ENCODE peak calls at places on chromosomes 2 and 18, in nine cellular contexts. I is KBM-7; K is activated T-cell treated with anti-CD3 and anti-CD28 coated beads, Interleukin-2, amount 50 U/mL, for 72 hours; T is activated naive CD4-positive, alpha-beta T cell treated with Interleukin-2 at 50 U/mL for 16 hours; V is tibial artery; B is BE2C; A is heart right ventricle; P is Peyer's patch; L is globus pallidus. Q is an unnamed sample.

GRCh38 chr2:134988994-134989605 is 58.1 kb downstream of the MAP3K19 start:
- DNase-seq in V (no peak), L (peak; percentile 16), A (no peak), B (no peak), I (peak; percentile 43), T (no peak), P (no peak), K (no peak), Q (no peak)

GRCh38 chr2:132795220-132795619 is 125.2 kb upstream of the LYPD1 start:
- DNase-seq in T (no peak), B (no peak), I (no peak), V (no peak), A (no peak), K (no peak), L (no peak), P (no peak), Q (no peak)

GRCh38 chr18:49613141-49613641 is 51.3 kb downstream of the LIPG start:
- DNase-seq in A (no peak), V (no peak), I (no peak), P (no peak), L (peak; percentile 29), B (no peak), K (no peak), T (no peak), Q (peak; percentile 82)

GRCh38 chr2:233707979-233708644 is 4.6 kb upstream of the UGT1A5 start:
- DNase-seq in V (no peak), A (no peak), B (no peak), T (no peak), L (no peak), I (no peak), K (no peak), P (no peak), Q (no peak)

GRCh38 chr2:148582679-148583511 is 61.7 kb upstream of the EPC2 start:
- DNase-seq in B (no peak), L (no peak), I (no peak), P (no peak), A (no peak), V (no peak), T (no peak), K (no peak), Q (no peak)

GRCh38 chr2:98134138-98134537 is 47.2 kb downstream of the VWA3B start:
- DNase-seq in K (peak; percentile 74), L (no peak), P (peak; percentile 69), B (no peak), A (peak; percentile 24), V (no peak), I (peak; percentile 82), T (peak; percentile 27), Q (no peak)

GRCh38 chr18:57437782-57438668 is 2.9 kb downstream of the ONECUT2 start:
- DNase-seq in K (peak; percentile 81), A (no peak), V (no peak), I (peak; percentile 91), P (no peak), B (peak; percentile 88), L (peak; percentile 70), T (peak; percentile 37), Q (no peak)

GRCh38 chr2:199015072-199015471 is 442.7 kb downstream of the SATB2 start:
- DNase-seq in A (no peak), L (no peak), V (no peak), B (no peak), T (no peak), I (no peak), K (no peak), P (no peak), Q (no peak)

GRCh38 chr2:216142540-216142939 is 33.4 kb downstream of the XRCC5 start:
- DNase-seq in K (peak; percentile 21), T (no peak), A (no peak), P (no peak), I (no peak), B (no peak), V (no peak), L (no peak), Q (no peak)

GRCh38 chr2:204177977-204178522 is 241.5 kb downstream of the ICOS start:
- DNase-seq in A (peak; percentile 52), V (no peak), P (peak; percentile 74), T (peak; percentile 74), K (peak; percentile 81), L (no peak), I (peak; percentile 38), B (peak; percentile 31), Q (peak; percentile 23)

GRCh38 chr2:40279001-40279400 is 172.9 kb downstream of the SLC8A1 start:
- DNase-seq in V (no peak), B (no peak), I (no peak), L (no peak), K (no peak), T (no peak), P (no peak), A (no peak), Q (no peak)

GRCh38 chr18:73544618-73545017 is 603.0 kb downstream of the FBXO15 start:
- DNase-seq in K (no peak), I (no peak), P (no peak), T (no peak), A (no peak), V (no peak), B (no peak), L (no peak), Q (no peak)

GRCh38 chr18:46337206-46337710 is 233.1 kb downstream of the HAUS1 start:
- DNase-seq in I (no peak), L (no peak), P (no peak), T (no peak), V (no peak), A (no peak), K (no peak), B (peak; percentile 27), Q (no peak)

GRCh38 chr2:153477641-153478288 is 797 bp downstream of the RPRM start:
- DNase-seq in K (no peak), T (no peak), B (no peak), A (peak; percentile 6), L (no peak), V (no peak), P (no peak), I (no peak), Q (no peak)

GRCh38 chr18:76757343-76757742 is 65.0 kb upstream of the ZNF236 start:
- DNase-seq in L (no peak), P (no peak), K (no peak), B (no peak), I (no peak), T (no peak), V (no peak), A (no peak), Q (no peak)

GRCh38 chr2:118310016-118310877 is 222.0 kb downstream of the INSIG2 start:
- DNase-seq in V (no peak), I (no peak), B (no peak), P (no peak), K (peak; percentile 68), T (peak; percentile 68), A (peak; percentile 13), L (peak; percentile 33), Q (no peak)

GRCh38 chr2:105294844-105295481 is 34.6 kb downstream of the TGFBRAP1 start:
- DNase-seq in A (peak; percentile 18), I (peak; percentile 52), K (peak; percentile 11), V (no peak), T (peak; percentile 8), L (peak; percentile 84), B (peak; percentile 76), P (no peak), Q (no peak)

GRCh38 chr2:33435518-33435917 is 40.9 kb upstream of the RASGRP3 start:
- DNase-seq in A (no peak), T (no peak), P (no peak), B (no peak), K (no peak), L (no peak), I (no peak), V (no peak), Q (no peak)

GRCh38 chr18:45151645-45152044 is 463.6 kb upstream of the SLC14A2 start:
- DNase-seq in K (no peak), L (no peak), T (no peak), V (no peak), I (no peak), A (no peak), P (no peak), B (no peak), Q (no peak)

GRCh38 chr2:27177441-27178351 is 28.9 kb downstream of the TCF23 start:
- DNase-seq in A (no peak), I (no peak), T (no peak), K (no peak), L (no peak), B (no peak), P (no peak), V (no peak), Q (no peak)

GRCh38 chr2:47023332-47023731 is 107.7 kb upstream of the MCFD2 start:
- DNase-seq in K (no peak), L (no peak), B (no peak), T (no peak), P (no peak), V (no peak), I (no peak), A (no peak), Q (no peak)

GRCh38 chr2:101185085-101185484 is 33.9 kb upstream of the TBC1D8 start:
- DNase-seq in B (no peak), A (no peak), I (no peak), L (no peak), V (no peak), T (no peak), P (no peak), K (no peak), Q (no peak)

GRCh38 chr2:58194451-58194850 is 46.7 kb downstream of the FANCL start:
- DNase-seq in A (no peak), I (no peak), L (no peak), B (no peak), K (no peak), T (no peak), P (no peak), V (no peak), Q (no peak)

GRCh38 chr18:12373032-12373770 is 3.8 kb downstream of the AFG3L2 start:
- DNase-seq in V (no peak), B (no peak), K (no peak), A (no peak), I (no peak), T (no peak), P (peak; percentile 46), L (no peak), Q (no peak)

GRCh38 chr18:79476031-79476917 is 80.5 kb downstream of the NFATC1 start:
- DNase-seq in T (no peak), B (no peak), I (no peak), K (no peak), V (no peak), L (no peak), A (peak; percentile 12), P (no peak), Q (no peak)

GRCh38 chr2:84865181-84865783 is 15.6 kb downstream of the TRABD2A start:
- DNase-seq in K (no peak), T (no peak), V (no peak), P (no peak), I (peak; percentile 28), L (no peak), B (no peak), A (no peak), Q (no peak)

GRCh38 chr2:217064234-217065103 is 204.6 kb upstream of the TNP1 start:
- DNase-seq in L (no peak), P (no peak), A (no peak), T (no peak), B (no peak), V (no peak), K (no peak), I (no peak), Q (no peak)

GRCh38 chr18:28510210-28510609 is 333.3 kb upstream of the CDH2 start:
- DNase-seq in B (no peak), L (no peak), K (no peak), V (no peak), I (no peak), P (no peak), A (no peak), T (no peak), Q (no peak)

GRCh38 chr2:38284971-38285370 is 92.1 kb downstream of the ATL2 start:
- DNase-seq in L (no peak), P (no peak), T (no peak), A (no peak), B (no peak), I (peak; percentile 46), V (no peak), K (no peak), Q (no peak)

Q was measured in iPS DF 19.7.